ENCODE peak calls at places on chromosomes 16 and 17, in five cellular contexts. I, Y, G, Q and T are unnamed samples. For H3K4me1, the result is how much of the 10 kb centered on the place peaks cover.

GRCh38 chr16:47065766-47066688 is 77.7 kb downstream of the NETO2 start:
- DNase-seq in Y (no peak), I (no peak), Q (no peak), G (no peak), T (no peak)

GRCh38 chr16:74868501-74868900 is 93.9 kb upstream of the FA2H start:
- DNase-seq in Y (no peak), Q (no peak), G (no peak), I (peak), T (no peak)

GRCh38 chr16:46920402-46921068 is 36.4 kb downstream of the GPT2 start:
- DNase-seq in I (no peak), Y (no peak), G (no peak), Q (no peak), T (peak)

GRCh38 chr16:660459-661183 is 7.3 kb upstream of the RHOT2 start:
- DNase-seq in Y (peak), I (peak), G (peak), Q (no peak), T (peak)

GRCh38 chr17:76150712-76151622 is 9.9 kb upstream of the FOXJ1 start:
- DNase-seq in Q (no peak), G (no peak), I (no peak), Y (no peak), T (no peak)

GRCh38 chr17:65099941-65100315 is 37.2 kb upstream of the RGS9 start:
- DNase-seq in Y (peak), Q (peak), I (no peak), G (peak), T (peak)

GRCh38 chr17:43217614-43218087 is 6.0 kb downstream of the TMEM106A start:
- DNase-seq in G (no peak), Y (no peak), I (no peak), Q (no peak), T (no peak)

GRCh38 chr16:13913374-13914292 is 6.3 kb upstream of the ERCC4 start:
- DNase-seq in Q (no peak), Y (no peak), G (no peak), I (no peak), T (no peak)

GRCh38 chr16:16062023-16062932 is 112.9 kb downstream of the ABCC1 start:
- DNase-seq in I (no peak), Y (no peak), G (no peak), Q (no peak), T (no peak)

GRCh38 chr17:63838586-63839184 is 3.8 kb downstream of the SMARCD2 start:
- DNase-seq in G (no peak), Q (peak), Y (peak), I (no peak), T (peak)

GRCh38 chr16:47657977-47658376 is 196.8 kb downstream of the PHKB start:
- DNase-seq in Y (no peak), I (no peak), G (no peak), Q (no peak), T (no peak)

GRCh38 chr16:2473999-2474876 is 689 bp upstream of the TBC1D24 start:
- DNase-seq in I (peak), Q (no peak), G (peak), Y (no peak), T (peak)

GRCh38 chr16:1197237-1197866 is 27.7 kb downstream of the TPSG1 start:
- DNase-seq in G (no peak), Y (no peak), I (no peak), Q (no peak), T (no peak)

GRCh38 chr16:259814-260253 is 15.9 kb downstream of the RGS11 start:
- DNase-seq in Q (no peak), I (no peak), Y (no peak), G (no peak), T (no peak)

GRCh38 chr16:69017036-69017783 is 88.2 kb upstream of the HAS3 start:
- DNase-seq in Y (no peak), Q (no peak), I (no peak), G (peak), T (no peak)

GRCh38 chr16:30491744-30492308 is 19.3 kb downstream of the ITGAL start:
- DNase-seq in Q (no peak), G (peak), I (no peak), Y (no peak), T (no peak)

GRCh38 chr17:40484973-40485530 is 16.4 kb downstream of the TNS4 start:
- DNase-seq in G (no peak), Y (no peak), I (no peak), Q (no peak), T (no peak)

GRCh38 chr16:20867585-20867984 is 32.6 kb downstream of the DCUN1D3 start:
- DNase-seq in I (no peak), G (no peak), Q (no peak), Y (no peak), T (no peak)

GRCh38 chr17:50128441-50129302 is 1.3 kb downstream of the SAMD14 start:
- DNase-seq in Y (no peak), I (no peak), G (no peak), Q (no peak), T (no peak)

GRCh38 chr16:17224859-17225258 is 245.9 kb downstream of the XYLT1 start:
- DNase-seq in Y (peak), Q (peak), G (no peak), I (no peak), T (no peak)

GRCh38 chr17:8965394-8966168 is at the start of gene PIK3R5:
- DNase-seq in G (no peak), Q (no peak), Y (no peak), I (peak), T (peak)

GRCh38 chr17:27577884-27578717 is 52.9 kb upstream of the LGALS9 start:
- DNase-seq in Y (no peak), G (no peak), Q (no peak), I (no peak), T (no peak)
- H3K27ac ChIP-seq in Y (peak), G (peak), Q (peak), I (no peak), T (peak)

DNA sequence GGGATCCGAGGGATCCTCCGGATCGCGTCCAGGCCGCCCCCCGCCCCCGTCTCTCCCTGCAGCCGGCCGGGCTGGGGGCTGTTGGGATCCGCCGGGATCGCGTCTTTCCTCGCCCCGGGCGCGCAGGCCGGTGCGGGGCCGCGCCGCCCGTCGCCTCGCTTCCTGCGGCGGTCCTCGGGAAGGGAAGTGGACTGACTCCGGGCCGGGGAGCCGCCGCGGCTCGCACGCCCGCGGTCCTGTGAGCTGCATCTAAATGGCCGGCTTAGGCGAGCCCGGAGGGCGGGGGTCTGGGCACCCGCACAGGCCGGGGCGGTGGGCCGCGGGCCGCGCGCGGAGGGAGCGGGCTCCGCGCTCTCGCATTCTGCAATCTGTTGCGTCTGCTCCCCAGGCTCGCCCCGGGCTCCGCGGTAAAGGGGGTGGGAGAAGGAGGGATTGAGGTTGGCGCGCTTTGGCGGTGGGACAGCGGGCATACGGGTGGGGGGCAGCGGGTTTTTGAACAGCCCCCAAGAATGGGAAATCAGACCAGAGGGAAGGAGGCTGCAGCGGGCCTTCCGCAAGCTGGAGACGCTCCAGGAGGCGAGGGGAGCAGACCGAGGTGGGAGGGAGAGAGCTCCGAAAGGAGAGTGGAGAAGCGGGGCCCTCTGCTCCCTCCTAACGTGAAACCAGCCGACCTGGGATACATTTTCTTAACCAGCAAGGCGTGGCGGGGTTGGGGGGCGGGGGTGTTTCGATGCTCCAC is 2.2 kb downstream of the TMEM132E start:
- DNase-seq in I (no peak), Y (no peak), Q (no peak), G (no peak), T (no peak)
- H3K4me1 ChIP-seq in I (under half), Y (under half), Q (under half), G (under half), T (under half)

GRCh38 chr17:12665263-12666210 is at the start of gene MYOCD:
- DNase-seq in I (no peak), G (peak), Y (no peak), Q (peak), T (peak)

GRCh38 chr17:12667299-12667958 is 1.7 kb downstream of the MYOCD start:
- DNase-seq in I (no peak), Y (no peak), Q (no peak), G (peak), T (no peak)

GRCh38 chr17:12664252-12664651 is 1.4 kb upstream of the MYOCD start:
- DNase-seq in G (no peak), I (no peak), Q (no peak), Y (no peak), T (no peak)

GRCh38 chr17:12664894-12665262 is 812 bp upstream of the MYOCD start:
- DNase-seq in I (no peak), Y (no peak), G (no peak), Q (no peak), T (no peak)

DNA sequence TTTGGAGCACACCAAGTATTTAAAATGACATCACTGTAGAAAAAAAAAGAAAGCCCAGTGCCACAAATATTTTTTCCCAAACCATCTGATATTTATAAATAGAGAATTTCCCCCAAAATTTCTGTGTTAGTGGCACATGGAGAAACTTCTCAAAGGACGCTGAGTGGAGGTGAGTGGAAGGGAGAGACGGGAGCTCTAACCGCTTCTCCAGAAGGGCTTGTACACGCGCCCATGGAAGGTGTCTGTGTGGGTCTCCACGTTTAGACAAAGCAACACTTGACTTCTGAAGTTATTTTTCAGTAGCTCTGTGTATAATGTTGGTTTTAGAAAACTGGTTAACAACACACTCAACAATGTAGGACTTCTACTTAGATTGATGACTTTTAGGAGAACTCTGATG is 1.0 kb downstream of the MYOCD start:
- DNase-seq in I (no peak), Y (no peak), G (no peak), Q (no peak), T (no peak)
- H3K4me3 ChIP-seq in I (no peak), Y (no peak), G (peak), Q (peak), T (no peak)

DNA sequence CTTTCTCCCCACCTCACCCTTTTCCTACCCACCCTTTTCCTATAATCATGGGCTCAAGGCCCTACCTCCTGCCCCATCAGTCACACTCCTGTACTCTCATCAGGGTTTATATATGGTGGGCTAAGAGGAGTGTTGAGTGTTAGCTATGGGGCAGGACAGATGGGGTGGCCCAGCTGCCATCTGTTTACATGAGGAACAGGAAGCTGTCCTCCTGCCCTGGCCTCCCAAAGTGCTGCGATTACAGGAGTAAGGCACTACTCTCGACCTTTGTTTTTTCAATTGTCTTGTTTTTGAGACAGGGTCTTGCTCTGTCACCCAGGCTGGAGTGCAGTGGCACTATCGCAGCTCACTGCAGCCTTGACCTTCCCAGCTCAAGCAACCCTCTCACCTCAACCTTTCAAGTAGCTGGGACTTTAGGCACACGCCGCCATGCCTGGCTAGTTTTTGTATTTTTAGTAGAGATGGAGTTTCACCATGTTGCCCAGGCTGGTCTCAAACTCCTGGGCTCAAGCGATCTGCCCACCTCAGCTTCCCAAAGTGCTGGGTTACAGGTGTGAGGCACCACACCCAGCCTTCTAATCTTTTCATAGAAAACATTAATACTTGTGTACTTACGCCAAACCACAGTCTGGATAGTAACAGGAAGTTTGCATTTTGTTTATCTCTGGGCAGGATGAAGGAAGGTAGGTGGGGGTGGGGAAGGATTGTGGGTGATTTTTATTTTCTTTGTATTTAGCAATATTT is 1.6 kb downstream of the TRADD start:
- DNase-seq in Y (no peak), Q (no peak), I (no peak), G (no peak), T (no peak)
- H3K27ac ChIP-seq in Y (no peak), Q (no peak), I (peak), G (no peak), T (no peak)

DNA sequence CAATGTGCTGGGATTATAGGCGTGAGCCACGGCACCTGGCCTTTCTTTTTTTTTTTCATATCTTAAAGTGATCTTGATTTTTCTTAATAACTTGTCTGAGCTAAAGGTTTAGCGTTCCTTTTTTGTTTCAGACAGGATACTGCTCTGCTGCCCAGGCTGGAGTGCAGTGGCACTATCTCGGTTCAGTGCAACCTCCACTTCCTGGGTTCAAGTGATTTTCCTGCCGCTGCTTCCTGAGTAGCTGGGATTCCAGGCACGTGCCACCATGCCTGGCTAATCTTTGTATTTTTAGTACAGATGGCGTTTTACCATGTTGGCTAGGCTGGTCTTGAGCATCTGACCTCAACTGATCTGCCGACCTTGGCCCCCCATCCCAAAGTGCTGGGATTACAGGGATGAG is 4.0 kb downstream of the RUSF1 start:
- DNase-seq in Q (no peak), Y (no peak), I (no peak), G (no peak), T (no peak)
- H3K4me1 ChIP-seq in Q (under half), Y (half or more), I (under half), G (under half), T (half or more)